ENCODE peak calls at places on chromosomes 12 and 14, in nine cellular contexts. J is GM23338, Y is psoas muscle, P is tibial artery, Q is right cardiac atrium, Z is uterus, H is heart left ventricle, F is heart right ventricle, U is left ventricle myocardium inferior. N is an unnamed sample.
A peak's percentile ranks its signal among the peaks of the same experiment; 100 is the strongest.

GRCh38 chr12:67077617-67078016 is 191.5 kb upstream of the CAND1 start:
- DNase-seq in J (no peak), Y (no peak), P (no peak), Q (no peak), Z (no peak), H (no peak), F (no peak), U (no peak), N (no peak)

GRCh38 chr14:20675669-20676068 is 8.7 kb upstream of the RNASE4 start:
- DNase-seq in J (no peak), Y (no peak), P (no peak), Q (no peak), Z (no peak), H (no peak), F (no peak), U (no peak), N (no peak)

GRCh38 chr12:52603314-52603713 is 2.1 kb upstream of the KRT72 start:
- DNase-seq in J (no peak), Y (no peak), P (no peak), Q (no peak), Z (no peak), H (no peak), F (no peak), U (no peak), N (no peak)

GRCh38 chr12:48933664-48934311 is 8.5 kb upstream of the FKBP11 start:
- DNase-seq in J (no peak), Y (no peak), P (no peak), Q (no peak), Z (no peak), H (no peak), F (no peak), U (no peak), N (no peak)

GRCh38 chr12:10101042-10101579 is 2.3 kb upstream of the CLEC1A start:
- DNase-seq in J (no peak), Y (no peak), P (no peak), Q (peak; percentile 71), Z (no peak), H (no peak), F (no peak), U (no peak), N (no peak)

GRCh38 chr14:95046711-95047681 is 110.3 kb downstream of the DICER1 start:
- DNase-seq in J (no peak), Y (no peak), P (peak; percentile 48), Q (no peak), Z (peak; percentile 23), H (no peak), F (no peak), U (no peak), N (no peak)

GRCh38 chr12:75599061-75599460 is 87.7 kb upstream of the KRR1 start:
- DNase-seq in J (no peak), Y (no peak), P (no peak), Q (peak; percentile 25), Z (no peak), H (no peak), F (no peak), U (no peak), N (no peak)

GRCh38 chr12:106178582-106178981 is 39.8 kb upstream of the NUAK1 start:
- DNase-seq in J (peak; percentile 8), Y (no peak), P (no peak), Q (no peak), Z (no peak), H (no peak), F (no peak), U (no peak), N (peak; percentile 27)

GRCh38 chr12:49154221-49154620 is 23.0 kb upstream of the TUBA1B start:
- DNase-seq in J (no peak), Y (no peak), P (no peak), Q (no peak), Z (no peak), H (no peak), F (no peak), U (no peak), N (no peak)

GRCh38 chr14:91755560-91755959 is 23.7 kb upstream of the CATSPERB start:
- DNase-seq in J (no peak), Y (no peak), P (no peak), Q (no peak), Z (no peak), H (no peak), F (no peak), U (no peak), N (no peak)

GRCh38 chr14:80475074-80475473 is 263.8 kb upstream of the DIO2 start:
- DNase-seq in J (no peak), Y (no peak), P (no peak), Q (no peak), Z (no peak), H (no peak), F (no peak), U (no peak), N (no peak)

GRCh38 chr12:49824886-49825285 is 3.3 kb downstream of the NCKAP5L start:
- DNase-seq in J (no peak), Y (no peak), P (no peak), Q (peak; percentile 42), Z (no peak), H (no peak), F (no peak), U (no peak), N (no peak)

GRCh38 chr12:98817779-98818178 is 172.7 kb downstream of the APAF1 start:
- DNase-seq in J (no peak), Y (no peak), P (no peak), Q (no peak), Z (no peak), H (no peak), F (no peak), U (no peak), N (no peak)

GRCh38 chr14:53152909-53153701 is at the start of gene DDHD1:
- DNase-seq in J (peak; percentile 86), Y (peak; percentile 83), P (peak; percentile 87), Q (peak; percentile 93), Z (peak; percentile 78), H (peak; percentile 85), F (peak; percentile 85), U (peak; percentile 82), N (peak; percentile 93)

GRCh38 chr14:52429451-52429850 is 115.3 kb downstream of the PTGER2 start:
- DNase-seq in J (no peak), Y (no peak), P (no peak), Q (no peak), Z (no peak), H (no peak), F (no peak), U (no peak), N (no peak)

GRCh38 chr12:122459211-122459610 is 36.7 kb upstream of the CLIP1 start:
- DNase-seq in J (no peak), Y (no peak), P (peak; percentile 89), Q (no peak), Z (no peak), H (no peak), F (no peak), U (no peak), N (no peak)

GRCh38 chr12:62772556-62772955 is 162.4 kb downstream of the PPM1H start:
- DNase-seq in J (no peak), Y (no peak), P (no peak), Q (no peak), Z (no peak), H (no peak), F (no peak), U (no peak), N (no peak)

GRCh38 chr14:45658917-45659299 is 405.9 kb upstream of the MIS18BP1 start:
- DNase-seq in J (no peak), Y (no peak), P (no peak), Q (no peak), Z (no peak), H (no peak), F (no peak), U (no peak), N (no peak)

DNA sequence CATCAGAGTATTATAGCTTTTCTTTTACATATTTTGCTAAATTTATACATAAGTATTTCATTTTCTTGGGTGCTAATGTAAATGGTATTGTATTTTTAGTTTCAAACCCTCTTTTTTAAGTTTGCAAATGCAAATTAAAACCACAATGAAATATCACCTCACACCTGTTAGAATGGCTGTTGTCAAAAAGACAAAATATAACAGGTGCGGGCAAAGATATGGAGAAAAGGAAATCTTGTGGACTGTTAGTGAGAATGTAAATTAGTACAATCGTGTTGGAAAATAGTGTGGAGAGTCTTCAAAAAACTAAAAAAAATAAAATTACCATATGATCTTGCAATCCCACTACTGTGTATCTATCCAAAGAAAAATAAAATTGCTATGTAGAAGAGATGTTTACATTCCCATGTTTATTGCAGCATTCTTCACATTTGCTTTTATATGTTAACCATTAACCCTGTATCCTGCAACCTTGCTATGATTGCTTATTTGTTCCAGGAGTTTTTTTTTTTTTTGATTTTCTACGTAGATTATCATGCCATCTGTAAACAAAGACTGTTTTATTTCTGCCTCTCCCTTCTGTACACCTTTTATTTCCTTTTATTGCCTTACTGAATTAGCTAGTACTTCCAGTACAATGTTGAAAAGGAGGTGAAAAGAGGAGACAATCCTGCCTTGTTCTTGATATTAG is 405.4 kb upstream of the MIS18BP1 start:
- DNase-seq in J (no peak), Y (no peak), P (no peak), Q (no peak), Z (no peak), H (no peak), F (no peak), U (no peak), N (no peak)
- H3K4me1 ChIP-seq in J (no peaks in the 10 kb centered on the region), Y (no peaks in the 10 kb centered on the region), P (no peaks in the 10 kb centered on the region), Q (no peaks in the 10 kb centered on the region), Z (no peaks in the 10 kb centered on the region), H (no peaks in the 10 kb centered on the region), F (no peaks in the 10 kb centered on the region), U (no peaks in the 10 kb centered on the region), N (no peaks in the 10 kb centered on the region)

GRCh38 chr14:99597911-99598600 is 6.0 kb downstream of the CCDC85C start:
- DNase-seq in J (no peak), Y (no peak), P (no peak), Q (no peak), Z (no peak), H (no peak), F (no peak), U (no peak), N (no peak)
- H3K4me1 ChIP-seq in J (peaks cover 15% of the 10 kb centered on the region), Y (peaks cover 43% of the 10 kb centered on the region), P (no peaks in the 10 kb centered on the region), Q (peaks cover 22% of the 10 kb centered on the region), Z (no peaks in the 10 kb centered on the region), H (peaks cover 78% of the 10 kb centered on the region), F (peaks cover 100% of the 10 kb centered on the region), U (peaks cover 100% of the 10 kb centered on the region), N (peaks cover 48% of the 10 kb centered on the region)

DNA sequence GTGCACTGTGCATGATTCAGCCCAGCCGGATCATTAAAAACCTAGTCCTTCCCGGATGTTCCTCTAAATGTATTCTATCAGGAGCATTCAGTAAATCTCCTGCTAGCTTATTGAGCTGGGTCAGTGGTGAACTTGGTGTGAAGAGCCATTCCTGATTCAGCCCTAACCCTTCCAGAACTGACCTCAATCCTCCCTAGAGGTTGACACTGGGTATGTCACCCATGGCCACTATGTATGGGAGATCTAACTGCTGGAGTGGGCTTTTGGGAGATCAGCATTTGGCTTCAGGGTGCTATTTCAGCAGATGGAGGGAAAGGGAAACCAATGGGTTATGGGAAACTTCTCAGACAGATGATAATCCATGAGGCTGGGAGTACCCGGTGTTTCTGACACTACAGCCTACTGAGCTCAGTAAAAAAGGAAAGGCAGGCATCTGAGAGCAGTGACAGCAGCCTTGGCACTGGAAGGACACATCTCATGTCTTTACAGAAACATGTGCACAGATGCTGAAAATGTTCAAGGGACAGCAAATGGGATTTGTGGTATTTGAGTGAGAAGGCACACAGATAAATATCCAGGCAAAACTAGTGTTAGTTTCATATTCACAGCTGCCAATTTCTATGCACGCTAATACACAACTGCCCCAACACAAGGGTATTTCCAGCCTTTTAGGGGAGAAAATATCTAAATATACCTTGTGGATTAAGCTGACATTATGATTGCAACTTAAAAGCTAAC is 258.8 kb downstream of the DPF3 start:
- DNase-seq in J (peak; percentile 14), Y (no peak), P (no peak), Q (no peak), Z (no peak), H (no peak), F (no peak), U (no peak), N (no peak)
- H3K4me1 ChIP-seq in J (no peaks in the 10 kb centered on the region), Y (peaks cover 24% of the 10 kb centered on the region), P (no peaks in the 10 kb centered on the region), Q (peaks cover 2% of the 10 kb centered on the region), Z (no peaks in the 10 kb centered on the region), H (no peaks in the 10 kb centered on the region), F (peaks cover 18% of the 10 kb centered on the region), U (peaks cover 20% of the 10 kb centered on the region), N (no peaks in the 10 kb centered on the region)

GRCh38 chr14:56121786-56122185 is 3.6 kb downstream of the PELI2 start:
- DNase-seq in J (no peak), Y (no peak), P (no peak), Q (no peak), Z (no peak), H (no peak), F (no peak), U (no peak), N (no peak)
- H3K4me1 ChIP-seq in J (peaks cover 40% of the 10 kb centered on the region), Y (no peaks in the 10 kb centered on the region), P (no peaks in the 10 kb centered on the region), Q (peaks cover 2% of the 10 kb centered on the region), Z (no peaks in the 10 kb centered on the region), H (peaks cover 9% of the 10 kb centered on the region), F (peaks cover 18% of the 10 kb centered on the region), U (peaks cover 34% of the 10 kb centered on the region), N (peaks cover 36% of the 10 kb centered on the region)